ENCODE peak calls at places on chromosome 6, in five cellular contexts. One of them, this sample, is unnamed.

GRCh38 chr6:46921731-46922130 is at the start of gene ADGRF5:
- DNase-seq in coronary artery: no peak
- DNase-seq in fibroblast of mammary gland: no peak
- DNase-seq in brain microvascular endothelial cell: no peak
- DNase-seq in cardiac muscle cell: no peak
- DNase-seq in this sample: no peak

GRCh38 chr6:147131728-147132127 is 72.5 kb upstream of the STXBP5 start:
- DNase-seq in brain microvascular endothelial cell: peak; percentile 21
- DNase-seq in cardiac muscle cell: peak; percentile 62
- DNase-seq in fibroblast of mammary gland: peak; percentile 43
- DNase-seq in coronary artery: no peak
- DNase-seq in this sample: no peak

GRCh38 chr6:53056273-53056672 is 8.9 kb upstream of the FBXO9 start:
- DNase-seq in fibroblast of mammary gland: no peak
- DNase-seq in coronary artery: no peak
- DNase-seq in brain microvascular endothelial cell: no peak
- DNase-seq in cardiac muscle cell: no peak
- DNase-seq in this sample: no peak

GRCh38 chr6:73180718-73181619 is 44.3 kb downstream of the KHDC1L start:
- DNase-seq in cardiac muscle cell: peak; percentile 84
- DNase-seq in fibroblast of mammary gland: peak; percentile 75
- DNase-seq in brain microvascular endothelial cell: peak; percentile 70
- DNase-seq in coronary artery: no peak
- DNase-seq in this sample: peak; percentile 44

GRCh38 chr6:107115695-107116327 is 496 bp upstream of the BEND3 start:
- DNase-seq in coronary artery: no peak
- DNase-seq in fibroblast of mammary gland: no peak
- DNase-seq in cardiac muscle cell: peak; percentile 39
- DNase-seq in brain microvascular endothelial cell: peak; percentile 36
- DNase-seq in this sample: no peak

GRCh38 chr6:131065112-131065823 is 2.2 kb upstream of the EPB41L2 start:
- DNase-seq in brain microvascular endothelial cell: no peak
- DNase-seq in coronary artery: no peak
- DNase-seq in fibroblast of mammary gland: no peak
- DNase-seq in cardiac muscle cell: no peak
- DNase-seq in this sample: no peak

GRCh38 chr6:116405663-116406329 is 35.0 kb downstream of the DSE start:
- DNase-seq in brain microvascular endothelial cell: peak; percentile 62
- DNase-seq in fibroblast of mammary gland: peak; percentile 86
- DNase-seq in coronary artery: no peak
- DNase-seq in cardiac muscle cell: peak; percentile 41
- DNase-seq in this sample: no peak

GRCh38 chr6:15089569-15090144 is 156.2 kb upstream of the JARID2 start:
- DNase-seq in brain microvascular endothelial cell: no peak
- DNase-seq in cardiac muscle cell: no peak
- DNase-seq in fibroblast of mammary gland: no peak
- DNase-seq in coronary artery: no peak
- DNase-seq in this sample: no peak

GRCh38 chr6:35425284-35425683 is 26.9 kb upstream of the FANCE start:
- DNase-seq in fibroblast of mammary gland: peak; percentile 91
- DNase-seq in brain microvascular endothelial cell: peak; percentile 91
- DNase-seq in coronary artery: no peak
- DNase-seq in cardiac muscle cell: peak; percentile 89
- DNase-seq in this sample: peak; percentile 84

GRCh38 chr6:167678102-167679101 is 148.3 kb upstream of the AFDN start:
- DNase-seq in fibroblast of mammary gland: no peak
- DNase-seq in brain microvascular endothelial cell: no peak
- DNase-seq in coronary artery: no peak
- DNase-seq in cardiac muscle cell: peak; percentile 48
- DNase-seq in this sample: no peak

GRCh38 chr6:118377711-118378414 is 170.2 kb upstream of the PLN start:
- DNase-seq in coronary artery: no peak
- DNase-seq in brain microvascular endothelial cell: no peak
- DNase-seq in cardiac muscle cell: no peak
- DNase-seq in fibroblast of mammary gland: no peak
- DNase-seq in this sample: no peak

GRCh38 chr6:45422541-45423110 is 44.9 kb upstream of the SUPT3H start:
- DNase-seq in brain microvascular endothelial cell: peak; percentile 55
- DNase-seq in cardiac muscle cell: peak; percentile 76
- DNase-seq in coronary artery: no peak
- DNase-seq in fibroblast of mammary gland: no peak
- DNase-seq in this sample: no peak

GRCh38 chr6:63804381-63804956 is 168.9 kb downstream of the PHF3 start:
- DNase-seq in cardiac muscle cell: peak; percentile 85
- DNase-seq in fibroblast of mammary gland: peak; percentile 98
- DNase-seq in brain microvascular endothelial cell: peak; percentile 90
- DNase-seq in coronary artery: no peak
- DNase-seq in this sample: peak; percentile 56

GRCh38 chr6:157982297-157982579 is 575 bp downstream of the SYNJ2 start:
- DNase-seq in brain microvascular endothelial cell: no peak
- DNase-seq in cardiac muscle cell: peak; percentile 48
- DNase-seq in fibroblast of mammary gland: peak; percentile 19
- DNase-seq in coronary artery: no peak
- DNase-seq in this sample: no peak

GRCh38 chr6:157981395-157982296 is at the start of gene SYNJ2:
- DNase-seq in brain microvascular endothelial cell: peak; percentile 66
- DNase-seq in coronary artery: peak; percentile 84
- DNase-seq in cardiac muscle cell: peak; percentile 94
- DNase-seq in fibroblast of mammary gland: peak; percentile 51
- DNase-seq in this sample: peak; percentile 63

GRCh38 chr6:157982580-157983438 is 1.1 kb downstream of the SYNJ2 start:
- DNase-seq in cardiac muscle cell: peak; percentile 61
- DNase-seq in coronary artery: peak; percentile 74
- DNase-seq in brain microvascular endothelial cell: peak; percentile 57
- DNase-seq in fibroblast of mammary gland: peak; percentile 59
- DNase-seq in this sample: no peak

GRCh38 chr6:157981132-157981394 is 600 bp upstream of the SYNJ2 start:
- DNase-seq in coronary artery: no peak
- DNase-seq in brain microvascular endothelial cell: no peak
- DNase-seq in cardiac muscle cell: no peak
- DNase-seq in fibroblast of mammary gland: no peak
- DNase-seq in this sample: no peak

GRCh38 chr6:157980288-157981131 is 1.2 kb upstream of the SYNJ2 start:
- DNase-seq in cardiac muscle cell: no peak
- DNase-seq in fibroblast of mammary gland: no peak
- DNase-seq in coronary artery: no peak
- DNase-seq in brain microvascular endothelial cell: no peak
- DNase-seq in this sample: no peak
- H3K4me3 ChIP-seq in cardiac muscle cell: no peak overlapping the region
- H3K4me3 ChIP-seq in fibroblast of mammary gland: no peak overlapping the region
- H3K4me3 ChIP-seq in coronary artery: peak overlapping the region; percentile 94
- H3K4me3 ChIP-seq in brain microvascular endothelial cell: no peak overlapping the region
- H3K4me3 ChIP-seq in this sample: peak overlapping the region; percentile 79

DNA sequence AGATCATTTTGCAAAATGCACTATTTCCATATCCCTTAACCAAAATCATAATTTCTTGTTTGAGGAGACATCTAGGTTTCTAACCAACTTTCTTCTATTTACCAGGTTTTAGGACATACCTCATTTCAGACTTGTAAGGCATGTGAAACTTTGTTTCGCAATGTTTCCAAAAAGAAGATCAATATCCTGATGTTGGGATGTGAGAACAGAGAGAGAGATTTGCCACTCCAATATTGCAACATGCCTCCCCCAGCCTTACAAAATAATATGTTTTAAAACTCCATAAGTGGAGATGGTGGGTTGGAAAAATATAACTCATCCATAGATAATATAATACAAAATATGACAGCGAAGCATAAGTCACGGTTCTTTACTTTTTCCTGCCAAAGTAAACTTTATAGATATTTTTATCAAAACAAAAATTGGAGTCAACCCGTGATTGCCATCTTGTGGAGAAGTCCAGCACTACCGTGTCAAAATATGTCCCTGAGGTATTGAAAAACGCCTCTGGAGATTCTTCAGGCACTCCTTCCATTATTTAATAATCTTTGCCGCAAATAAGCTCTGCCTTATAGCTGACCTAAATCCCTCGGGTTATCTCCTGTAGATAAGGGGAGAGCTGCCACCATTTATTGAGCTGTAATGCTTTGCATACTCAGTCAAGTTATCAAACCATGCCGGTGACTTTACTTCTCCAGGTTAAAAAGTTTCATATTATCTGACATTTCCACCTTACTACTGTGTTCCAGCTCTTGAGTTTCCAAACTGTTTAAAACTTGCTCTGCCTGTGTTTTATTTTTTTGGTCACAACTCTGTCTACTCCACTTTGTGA is 534.2 kb downstream of the HACE1 start:
- DNase-seq in fibroblast of mammary gland: peak; percentile 52
- DNase-seq in brain microvascular endothelial cell: peak; percentile 54
- DNase-seq in coronary artery: no peak
- DNase-seq in cardiac muscle cell: peak; percentile 73
- DNase-seq in this sample: no peak
- TF ChIP-seq CTCF in fibroblast of mammary gland: peak; percentile 73
- TF ChIP-seq CTCF in brain microvascular endothelial cell: peak; percentile 65
- TF ChIP-seq CTCF in coronary artery: peak; percentile 28
- TF ChIP-seq CTCF in cardiac muscle cell: peak; percentile 69
- TF ChIP-seq CTCF in this sample: peak; percentile 34

GRCh38 chr6:111484655-111484974 is 1.6 kb upstream of the REV3L start:
- DNase-seq in brain microvascular endothelial cell: no peak
- DNase-seq in fibroblast of mammary gland: no peak
- DNase-seq in cardiac muscle cell: no peak
- DNase-seq in coronary artery: no peak
- DNase-seq in this sample: no peak
- H3K4me3 ChIP-seq in brain microvascular endothelial cell: peak overlapping the region; percentile 81
- H3K4me3 ChIP-seq in fibroblast of mammary gland: peak overlapping the region; percentile 57
- H3K4me3 ChIP-seq in cardiac muscle cell: peak overlapping the region; percentile 49
- H3K4me3 ChIP-seq in coronary artery: peak overlapping the region; percentile 91
- H3K4me3 ChIP-seq in this sample: peak overlapping the region; percentile 60

GRCh38 chr6:42781811-42782688 is at the start of gene BICRAL:
- DNase-seq in cardiac muscle cell: peak; percentile 89
- DNase-seq in fibroblast of mammary gland: peak; percentile 86
- DNase-seq in coronary artery: peak; percentile 79
- DNase-seq in brain microvascular endothelial cell: peak; percentile 58
- DNase-seq in this sample: peak; percentile 59

GRCh38 chr6:42783177-42783875 is 1.5 kb downstream of the BICRAL start:
- DNase-seq in brain microvascular endothelial cell: peak; percentile 34
- DNase-seq in coronary artery: peak; percentile 84
- DNase-seq in cardiac muscle cell: peak; percentile 82
- DNase-seq in fibroblast of mammary gland: peak; percentile 63
- DNase-seq in this sample: peak; percentile 46

GRCh38 chr6:42781546-42781810 is 374 bp upstream of the BICRAL start:
- DNase-seq in fibroblast of mammary gland: peak; percentile 39
- DNase-seq in brain microvascular endothelial cell: no peak
- DNase-seq in coronary artery: no peak
- DNase-seq in cardiac muscle cell: no peak
- DNase-seq in this sample: no peak

GRCh38 chr6:42783876-42784738 is 2.3 kb downstream of the BICRAL start:
- DNase-seq in brain microvascular endothelial cell: peak; percentile 14
- DNase-seq in cardiac muscle cell: no peak
- DNase-seq in fibroblast of mammary gland: peak; percentile 14
- DNase-seq in coronary artery: no peak
- DNase-seq in this sample: no peak

GRCh38 chr6:42782689-42783176 is 881 bp downstream of the BICRAL start:
- DNase-seq in coronary artery: peak; percentile 86
- DNase-seq in fibroblast of mammary gland: peak; percentile 89
- DNase-seq in cardiac muscle cell: peak; percentile 94
- DNase-seq in brain microvascular endothelial cell: peak; percentile 85
- DNase-seq in this sample: peak; percentile 84
- TF ChIP-seq CTCF in coronary artery: no peak
- TF ChIP-seq CTCF in fibroblast of mammary gland: no peak
- TF ChIP-seq CTCF in cardiac muscle cell: no peak
- TF ChIP-seq CTCF in brain microvascular endothelial cell: no peak
- TF ChIP-seq CTCF in this sample: no peak

DNA sequence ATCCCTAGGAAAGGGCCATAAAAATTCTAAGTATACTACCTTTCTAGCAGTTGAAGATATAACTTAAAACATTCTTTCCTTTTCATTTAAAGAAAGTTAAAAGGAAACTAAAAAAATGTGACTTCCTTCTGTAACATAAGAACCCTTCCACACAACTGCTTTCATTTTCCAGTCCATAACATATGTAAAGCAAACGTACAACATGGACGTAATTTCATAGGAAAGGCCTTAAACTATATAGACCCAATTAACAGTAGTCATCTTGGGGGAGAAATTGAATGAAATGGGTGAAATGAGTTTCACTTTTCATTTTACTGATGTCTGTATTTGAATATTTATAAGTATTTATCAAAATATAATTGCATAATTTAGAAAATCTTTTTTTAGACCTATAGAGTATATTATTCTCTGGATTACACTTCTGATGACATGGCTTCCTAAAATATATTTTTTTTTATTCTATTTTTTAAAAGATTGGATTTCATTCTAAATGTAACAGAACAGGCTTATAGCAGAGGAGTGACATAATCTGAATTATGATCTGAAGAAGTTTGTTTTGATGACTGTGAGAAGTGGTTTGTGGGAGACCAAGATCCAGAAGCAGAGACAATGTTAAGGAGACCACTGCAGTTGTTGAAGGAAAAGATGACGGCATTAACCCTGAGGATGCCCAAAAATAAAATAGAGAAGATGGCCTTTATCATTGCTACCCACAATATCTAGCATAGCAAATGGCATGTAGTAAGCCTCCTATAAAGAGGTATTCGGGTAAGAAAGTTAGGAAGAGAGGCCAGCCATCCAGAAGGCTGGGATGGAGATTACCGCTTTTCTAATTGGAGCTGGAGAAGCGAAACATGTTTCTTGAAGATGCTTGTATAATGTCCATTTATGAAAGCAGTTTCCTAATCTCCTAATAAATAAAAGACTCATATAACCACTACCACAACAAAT is 260.4 kb downstream of the PTPRK start:
- DNase-seq in brain microvascular endothelial cell: no peak
- DNase-seq in coronary artery: no peak
- DNase-seq in fibroblast of mammary gland: no peak
- DNase-seq in cardiac muscle cell: no peak
- DNase-seq in this sample: no peak
- H3K4me3 ChIP-seq in brain microvascular endothelial cell: no peak overlapping the region
- H3K4me3 ChIP-seq in coronary artery: peak overlapping the region; percentile 28
- H3K4me3 ChIP-seq in fibroblast of mammary gland: no peak overlapping the region
- H3K4me3 ChIP-seq in cardiac muscle cell: no peak overlapping the region
- H3K4me3 ChIP-seq in this sample: no peak overlapping the region

GRCh38 chr6:21360353-21360752 is 233.2 kb upstream of the SOX4 start:
- DNase-seq in fibroblast of mammary gland: no peak
- DNase-seq in coronary artery: no peak
- DNase-seq in cardiac muscle cell: no peak
- DNase-seq in brain microvascular endothelial cell: peak; percentile 19
- DNase-seq in this sample: no peak
- TF ChIP-seq CTCF in fibroblast of mammary gland: no peak
- TF ChIP-seq CTCF in coronary artery: no peak
- TF ChIP-seq CTCF in cardiac muscle cell: no peak
- TF ChIP-seq CTCF in brain microvascular endothelial cell: no peak
- TF ChIP-seq CTCF in this sample: no peak

This sample was measured in AG04450.